ENCODE peak calls at places on chromosomes 11 and 22, in eight cellular contexts. S is CD8-positive, alpha-beta T cell; D is BE2C; N is endodermal cell; I is WERI-Rb-1; R is bronchial epithelial cell; X is fibroblast of mammary gland; T is choroid plexus epithelial cell. Y is an unnamed sample.

GRCh38 chr22:35023692-35024363 is 42.1 kb upstream of the ISX start:
- DNase-seq in S (peak), D (peak), N (peak), I (peak), R (peak), X (peak), T (peak), Y (no peak)

GRCh38 chr11:128790200-128790599 is 76.9 kb downstream of the KCNJ1 start:
- DNase-seq in S (no peak), D (peak), N (no peak), I (no peak), R (no peak), X (no peak), T (peak), Y (no peak)

GRCh38 chr22:29023172-29023796 is 38.3 kb downstream of the C22orf31 start:
- DNase-seq in S (no peak), D (no peak), N (no peak), I (no peak), R (no peak), X (no peak), T (no peak), Y (no peak)

GRCh38 chr11:122714484-122714883 is 59.0 kb downstream of the UBASH3B start:
- DNase-seq in S (no peak), D (no peak), N (no peak), I (no peak), R (no peak), X (no peak), T (no peak), Y (no peak)

GRCh38 chr11:111923351-111923788 is 4.7 kb downstream of the C11orf52 start:
- DNase-seq in S (no peak), D (no peak), N (peak), I (no peak), R (no peak), X (peak), T (peak), Y (no peak)

GRCh38 chr11:130388607-130389205 is 39.7 kb downstream of the ADAMTS8 start:
- DNase-seq in S (no peak), D (no peak), N (no peak), I (no peak), R (no peak), X (no peak), T (no peak), Y (no peak)

GRCh38 chr11:46388619-46389449 is 2.7 kb downstream of the CHRM4 start:
- DNase-seq in S (no peak), D (no peak), N (peak), I (peak), R (no peak), X (no peak), T (no peak), Y (no peak)

GRCh38 chr11:59413646-59414045 is 12.6 kb downstream of the OR5A2 start:
- DNase-seq in S (no peak), D (no peak), N (no peak), I (no peak), R (no peak), X (no peak), T (no peak), Y (no peak)

GRCh38 chr11:44192015-44192380 is 96.5 kb downstream of the EXT2 start:
- DNase-seq in S (no peak), D (no peak), N (no peak), I (no peak), R (no peak), X (no peak), T (no peak), Y (no peak)

GRCh38 chr11:8586184-8586583 is 7.8 kb downstream of the STK33 start:
- DNase-seq in S (no peak), D (no peak), N (no peak), I (no peak), R (no peak), X (no peak), T (no peak), Y (no peak)

GRCh38 chr22:40498454-40499186 is 128.2 kb downstream of the SGSM3 start:
- DNase-seq in S (no peak), D (no peak), N (peak), I (no peak), R (peak), X (peak), T (peak), Y (peak)

GRCh38 chr11:83287631-83288030 is 1.5 kb upstream of the CCDC90B start:
- DNase-seq in S (no peak), D (no peak), N (no peak), I (no peak), R (no peak), X (no peak), T (no peak), Y (no peak)

GRCh38 chr11:83284501-83285051 is 1.6 kb downstream of the CCDC90B start:
- DNase-seq in S (no peak), D (no peak), N (no peak), I (no peak), R (peak), X (no peak), T (peak), Y (no peak)

GRCh38 chr11:83285131-83285770 is 916 bp downstream of the CCDC90B start:
- DNase-seq in S (no peak), D (no peak), N (no peak), I (no peak), R (no peak), X (no peak), T (no peak), Y (peak)

GRCh38 chr11:83282084-83282716 is 4.0 kb downstream of the CCDC90B start:
- DNase-seq in S (no peak), D (no peak), N (no peak), I (no peak), R (no peak), X (no peak), T (peak), Y (no peak)

DNA sequence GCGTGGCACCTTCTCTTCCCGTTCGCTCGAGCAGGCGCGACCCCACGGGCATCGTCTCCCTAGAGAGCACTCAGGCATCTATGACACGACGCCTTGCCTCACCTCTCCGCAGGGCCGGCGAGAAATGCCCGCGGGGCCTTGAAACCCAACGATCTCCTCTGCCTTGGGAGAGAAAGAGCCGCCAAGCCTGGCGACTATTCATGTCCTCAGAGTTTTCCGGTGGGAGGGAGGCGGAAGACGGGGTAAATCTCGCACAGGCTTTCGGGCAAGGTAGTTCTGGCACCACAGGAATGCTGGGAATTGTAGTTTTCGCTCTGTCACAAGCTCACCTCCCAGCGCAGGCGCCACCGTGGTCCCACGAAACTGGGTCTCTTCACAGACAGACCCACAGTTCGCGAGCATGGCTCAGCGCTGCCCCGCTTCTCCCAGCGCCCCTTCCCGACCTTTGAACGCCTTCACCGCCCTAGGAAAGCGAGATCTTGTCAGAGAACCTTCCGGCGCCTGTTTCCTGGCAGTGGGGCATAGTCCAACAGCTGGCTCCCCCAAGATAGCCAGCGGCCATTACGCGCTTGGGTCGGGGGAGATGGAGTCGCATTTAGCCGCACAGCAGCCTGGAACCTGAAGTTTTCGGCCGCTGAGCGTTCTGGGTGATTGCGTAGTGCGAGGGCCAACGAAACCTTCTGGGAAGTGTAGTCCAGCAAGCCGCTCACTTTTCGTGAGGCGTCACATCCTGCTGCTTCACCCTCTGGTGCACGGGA is at the start of gene CCDC90B:
- DNase-seq in S (peak), D (peak), N (peak), I (peak), R (peak), X (peak), T (peak), Y (peak)
- TF ChIP-seq CTCF in S (no peak), D (peak), N (no peak), I (peak), R (peak), X (peak), T (no peak), Y (peak)

GRCh38 chr22:19719488-19720021 is 3.8 kb upstream of the GP1BB start:
- DNase-seq in S (no peak), D (no peak), N (no peak), I (no peak), R (no peak), X (no peak), T (no peak), Y (no peak)

GRCh38 chr22:19719055-19719482 is 4.3 kb upstream of the GP1BB start:
- DNase-seq in S (no peak), D (no peak), N (no peak), I (no peak), R (no peak), X (no peak), T (no peak), Y (no peak)

GRCh38 chr22:19717691-19718254 is 3.5 kb downstream of the SEPTIN5 start:
- DNase-seq in S (peak), D (peak), N (peak), I (peak), R (peak), X (peak), T (peak), Y (peak)

GRCh38 chr22:19717181-19717580 is 2.9 kb downstream of the SEPTIN5 start:
- DNase-seq in S (no peak), D (no peak), N (no peak), I (no peak), R (no peak), X (no peak), T (no peak), Y (no peak)

DNA sequence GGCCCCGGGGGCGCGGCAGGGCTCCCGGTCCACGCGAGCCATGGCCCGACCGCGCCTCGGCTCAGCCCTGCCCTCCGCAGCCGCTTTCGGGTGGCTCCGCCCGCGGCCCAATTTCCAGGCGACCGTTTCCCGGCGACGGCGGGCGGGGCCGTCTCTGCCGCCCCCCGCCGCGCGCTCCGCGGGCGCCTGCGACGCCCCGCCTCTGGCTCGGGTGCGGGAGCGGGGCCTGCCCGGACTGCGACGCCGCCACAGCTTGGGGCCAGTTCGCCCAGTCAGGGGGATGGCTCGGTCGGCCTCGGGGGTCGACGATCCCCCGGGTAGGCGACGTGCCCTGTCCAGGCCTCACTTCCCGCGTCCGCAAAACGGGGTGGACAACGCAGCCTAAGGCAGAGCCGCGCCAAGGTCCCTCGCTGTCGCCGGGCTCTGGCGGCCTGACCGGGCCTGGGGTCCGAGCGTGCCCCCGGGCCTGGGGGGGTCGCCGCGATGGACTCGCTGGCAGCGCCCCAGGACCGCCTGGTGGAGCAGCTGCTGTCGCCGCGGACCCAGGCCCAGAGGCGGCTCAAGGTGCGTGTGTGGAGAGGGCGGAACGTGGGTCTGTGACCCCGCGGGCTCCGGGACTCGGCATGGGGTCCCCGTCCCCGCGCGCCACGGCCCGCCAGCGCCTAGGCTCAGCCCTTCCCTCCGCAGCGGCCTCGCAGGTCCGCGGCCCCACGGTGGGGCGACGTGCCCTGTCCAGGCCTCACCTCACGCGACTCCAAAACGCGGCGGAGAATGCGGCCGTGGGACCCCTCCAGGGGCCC is 4.2 kb downstream of the SEPTIN5 start:
- DNase-seq in S (no peak), D (no peak), N (no peak), I (no peak), R (no peak), X (no peak), T (no peak), Y (no peak)
- TF ChIP-seq CTCF in S (peak), D (no peak), N (no peak), I (no peak), R (no peak), X (no peak), T (no peak), Y (no peak)

GRCh38 chr11:73195191-73196007 is 22.7 kb upstream of the P2RY2 start:
- DNase-seq in S (no peak), D (no peak), N (no peak), I (no peak), R (peak), X (no peak), T (no peak), Y (peak)
- TF ChIP-seq CTCF in S (no peak), D (no peak), N (no peak), I (no peak), R (peak), X (no peak), T (no peak), Y (no peak)

DNA sequence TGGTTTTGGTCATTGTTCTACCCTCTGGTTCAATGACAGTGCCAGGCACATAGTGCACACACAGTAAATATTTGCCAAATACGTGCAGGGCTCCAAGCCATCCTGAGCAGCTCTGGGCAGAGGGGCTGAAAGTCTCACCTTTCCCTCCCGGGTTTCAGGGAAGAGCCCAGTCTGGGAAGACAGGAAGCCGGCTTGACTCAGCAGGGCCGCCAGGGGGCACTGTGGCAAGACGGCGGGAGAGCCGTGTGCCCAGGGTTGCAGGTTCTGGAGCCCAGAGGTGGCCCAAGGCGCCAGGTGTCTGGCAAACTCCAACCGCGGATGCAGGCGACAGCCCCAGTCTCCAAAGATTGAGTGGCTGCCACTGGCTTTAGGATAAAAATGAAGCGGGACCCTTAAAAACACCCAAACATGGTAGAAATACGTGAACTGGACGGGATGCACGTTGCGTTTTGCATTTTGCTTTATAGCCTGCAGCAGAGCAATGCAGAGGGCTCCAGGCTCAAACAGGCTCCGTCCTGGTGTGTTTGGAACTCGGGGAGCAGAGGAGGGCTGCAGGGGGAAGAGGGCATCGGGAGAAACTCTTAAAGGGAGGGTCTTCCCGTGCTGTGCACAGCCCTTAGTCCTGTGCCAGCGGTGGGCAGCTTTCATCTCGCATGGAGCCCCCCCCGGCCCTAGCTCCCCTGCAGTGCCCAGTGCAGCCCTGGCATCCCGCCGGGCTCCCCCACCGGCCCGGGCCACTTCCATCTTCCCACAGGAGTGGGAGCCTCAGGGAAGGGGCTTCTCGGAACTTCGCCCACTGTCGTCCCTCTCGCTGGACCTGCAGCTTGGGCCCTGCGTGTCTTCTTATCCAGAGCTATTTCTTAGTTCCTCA is 10.7 kb downstream of the KRTAP5-5 start:
- DNase-seq in S (peak), D (peak), N (peak), I (peak), R (no peak), X (peak), T (peak), Y (peak)
- TF ChIP-seq CTCF in S (peak), D (peak), N (peak), I (peak), R (peak), X (peak), T (peak), Y (peak)

GRCh38 chr22:37782340-37783168 is 25.2 kb upstream of the GCAT start:
- DNase-seq in S (no peak), D (no peak), N (peak), I (peak), R (peak), X (peak), T (no peak), Y (peak)
- TF ChIP-seq CTCF in S (no peak), D (peak), N (peak), I (peak), R (no peak), X (no peak), T (peak), Y (peak)

DNA sequence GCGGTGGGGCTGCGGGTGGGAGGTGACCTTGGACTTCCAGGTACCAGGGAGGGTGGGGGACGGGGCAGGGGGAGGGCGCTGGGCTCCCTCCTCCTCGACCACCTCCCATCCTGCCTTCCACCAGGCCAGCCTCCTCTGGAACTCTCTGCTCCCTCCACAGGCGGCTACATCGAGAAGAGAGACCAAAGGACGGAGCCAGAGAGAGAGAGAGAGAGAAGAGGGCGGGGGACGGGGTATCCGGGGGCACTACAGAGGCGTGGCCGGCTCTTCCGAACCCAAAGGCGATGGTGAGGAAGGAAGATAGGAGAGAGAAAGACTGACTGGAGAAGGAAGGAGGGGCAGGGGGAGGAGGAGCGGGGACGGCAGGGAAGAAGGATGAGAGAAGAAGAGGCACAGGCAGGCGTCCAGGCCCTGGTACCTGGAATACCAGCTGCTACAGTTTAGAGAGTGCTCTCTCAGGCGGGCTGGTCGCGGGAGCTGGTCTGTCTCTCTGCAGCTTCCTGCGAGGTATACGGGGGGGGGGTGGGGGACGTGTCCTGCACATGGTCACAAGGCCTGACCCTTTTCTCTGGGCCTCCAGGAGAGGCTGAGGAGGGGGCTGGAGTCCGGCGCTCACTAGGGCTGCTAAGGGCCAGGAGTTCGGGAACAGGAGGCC is 38.0 kb downstream of the IGSF9B start:
- DNase-seq in S (no peak), D (no peak), N (peak), I (no peak), R (no peak), X (no peak), T (no peak), Y (no peak)
- TF ChIP-seq CTCF in S (no peak), D (no peak), N (no peak), I (no peak), R (no peak), X (no peak), T (no peak), Y (no peak)